ENCODE peak calls at places on chromosomes 12 and 14, in four cellular contexts. A is psoas muscle, C is left lung, L is A673. H is an unnamed sample. For H3K9me3, the result is how much of the 10 kb centered on the place peaks cover.

GRCh38 chr14:54792288-54792687 is 110.3 kb downstream of the GCH1 start:
- DNase-seq in A (no peak), C (no peak), L (no peak), H (no peak)

GRCh38 chr12:112275836-112276235 is 106.4 kb downstream of the HECTD4 start:
- DNase-seq in A (no peak), C (no peak), L (no peak), H (no peak)

GRCh38 chr12:115932073-115932472 is 345.4 kb downstream of the MED13L start:
- DNase-seq in A (no peak), C (no peak), L (no peak), H (no peak)

GRCh38 chr12:108457006-108457733 is 57.9 kb upstream of the FICD start:
- DNase-seq in A (no peak), C (no peak), L (peak), H (no peak)

GRCh38 chr12:122072031-122072970 is 6.3 kb upstream of the MLXIP start:
- DNase-seq in A (peak), C (peak), L (peak), H (no peak)

GRCh38 chr14:73743431-73743931 is 29.3 kb upstream of the PNMA1 start:
- DNase-seq in A (peak), C (peak), L (no peak), H (peak)

GRCh38 chr12:100473716-100474150 is at the start of gene NR1H4:
- DNase-seq in A (no peak), C (no peak), L (no peak), H (no peak)

GRCh38 chr14:81523616-81524015 is 10.0 kb downstream of the SEL1L start:
- DNase-seq in A (no peak), C (no peak), L (no peak), H (no peak)

GRCh38 chr14:21220874-21221477 is 48.3 kb downstream of the HNRNPC start:
- DNase-seq in A (no peak), C (no peak), L (no peak), H (no peak)

GRCh38 chr14:23186913-23187654 is 3.6 kb upstream of the SLC7A8 start:
- DNase-seq in A (no peak), C (no peak), L (peak), H (no peak)

GRCh38 chr12:14664434-14665023 is 31.9 kb downstream of the GUCY2C start:
- DNase-seq in A (no peak), C (no peak), L (peak), H (no peak)

GRCh38 chr12:22668441-22668840 is 43.5 kb downstream of the ETNK1 start:
- DNase-seq in A (no peak), C (peak), L (no peak), H (peak)

GRCh38 chr14:59305836-59306555 is 117.5 kb downstream of the DAAM1 start:
- DNase-seq in A (no peak), C (no peak), L (peak), H (no peak)

GRCh38 chr12:68611094-68611818 is 557 bp downstream of the RAP1B start:
- DNase-seq in A (peak), C (peak), L (peak), H (peak)

GRCh38 chr12:6783828-6784227 is 5.5 kb upstream of the CD4 start:
- DNase-seq in A (no peak), C (no peak), L (no peak), H (no peak)

GRCh38 chr12:127144770-127145169 is 1122.2 kb upstream of the TMEM132C start:
- DNase-seq in A (no peak), C (no peak), L (no peak), H (no peak)

GRCh38 chr12:96908170-96908675 is 1.2 kb downstream of the NEDD1 start:
- DNase-seq in A (no peak), C (no peak), L (no peak), H (no peak)

GRCh38 chr12:50734409-50735263 is 29.3 kb upstream of the ATF1 start:
- DNase-seq in A (no peak), C (no peak), L (peak), H (no peak)

GRCh38 chr12:9763025-9763424 is 2.3 kb upstream of the CD69 start:
- DNase-seq in A (no peak), C (no peak), L (no peak), H (no peak)

GRCh38 chr12:119705182-119705581 is 37.2 kb downstream of the PRKAB1 start:
- DNase-seq in A (no peak), C (no peak), L (no peak), H (no peak)

GRCh38 chr12:98371419-98371818 is 144.0 kb upstream of the TMPO start:
- DNase-seq in A (no peak), C (no peak), L (peak), H (no peak)

GRCh38 chr12:9372202-9372601 is 164.0 kb upstream of the PZP start:
- DNase-seq in A (no peak), C (no peak), L (peak), H (no peak)

GRCh38 chr14:29273513-29273912 is 506.9 kb downstream of the FOXG1 start:
- DNase-seq in A (no peak), C (no peak), L (no peak), H (no peak)

GRCh38 chr14:29265852-29266251 is 499.3 kb downstream of the FOXG1 start:
- DNase-seq in A (no peak), C (no peak), L (no peak), H (no peak)

GRCh38 chr14:29274890-29275651 is 508.5 kb downstream of the FOXG1 start:
- DNase-seq in A (no peak), C (no peak), L (no peak), H (no peak)

DNA sequence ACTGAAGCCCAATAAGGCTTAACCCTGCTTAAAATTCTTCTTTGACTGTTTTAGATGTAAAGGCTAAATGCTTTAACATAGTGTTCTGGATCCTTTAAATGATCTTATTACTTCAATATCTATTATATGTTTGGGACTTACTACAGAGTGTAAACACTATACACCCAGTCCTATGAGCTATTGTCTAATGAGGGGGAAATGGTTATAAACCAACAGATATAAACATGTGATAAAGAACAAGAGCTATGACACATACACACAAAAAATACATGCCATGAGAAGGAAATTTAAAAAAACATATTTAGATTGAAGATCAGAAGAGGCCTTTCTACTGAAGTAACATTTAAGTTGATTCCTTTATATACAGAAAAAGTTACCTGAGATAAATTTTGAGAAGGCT is 505.1 kb downstream of the FOXG1 start:
- DNase-seq in A (no peak), C (no peak), L (no peak), H (no peak)
- H3K9me3 ChIP-seq in A (under half), C (under half), L (under half), H (under half)

GRCh38 chr12:124405592-124405991 is 110.7 kb downstream of the RFLNA start:
- DNase-seq in A (no peak), C (no peak), L (no peak), H (no peak)

GRCh38 chr12:124405151-124405550 is 110.3 kb downstream of the RFLNA start:
- DNase-seq in A (no peak), C (no peak), L (no peak), H (no peak)

GRCh38 chr12:124408822-124409517 is 114.1 kb downstream of the RFLNA start:
- DNase-seq in A (no peak), C (no peak), L (no peak), H (no peak)

GRCh38 chr12:124406043-124406442 is 111.2 kb downstream of the RFLNA start:
- DNase-seq in A (no peak), C (no peak), L (no peak), H (no peak)

GRCh38 chr12:124407074-124407473 is 112.2 kb downstream of the RFLNA start:
- DNase-seq in A (no peak), C (no peak), L (no peak), H (no peak)
- TF ChIP-seq CTCF in A (no peak), C (no peak), L (peak), H (no peak)

GRCh38 chr14:51626788-51627187 is 24.9 kb upstream of the FRMD6 start:
- DNase-seq in A (no peak), C (no peak), L (no peak), H (no peak)

GRCh38 chr14:51626185-51626584 is 25.5 kb upstream of the FRMD6 start:
- DNase-seq in A (no peak), C (no peak), L (no peak), H (no peak)

GRCh38 chr14:51625170-51625569 is 26.5 kb upstream of the FRMD6 start:
- DNase-seq in A (no peak), C (no peak), L (no peak), H (no peak)

GRCh38 chr14:51628230-51628629 is 23.5 kb upstream of the FRMD6 start:
- DNase-seq in A (no peak), C (no peak), L (no peak), H (no peak)

DNA sequence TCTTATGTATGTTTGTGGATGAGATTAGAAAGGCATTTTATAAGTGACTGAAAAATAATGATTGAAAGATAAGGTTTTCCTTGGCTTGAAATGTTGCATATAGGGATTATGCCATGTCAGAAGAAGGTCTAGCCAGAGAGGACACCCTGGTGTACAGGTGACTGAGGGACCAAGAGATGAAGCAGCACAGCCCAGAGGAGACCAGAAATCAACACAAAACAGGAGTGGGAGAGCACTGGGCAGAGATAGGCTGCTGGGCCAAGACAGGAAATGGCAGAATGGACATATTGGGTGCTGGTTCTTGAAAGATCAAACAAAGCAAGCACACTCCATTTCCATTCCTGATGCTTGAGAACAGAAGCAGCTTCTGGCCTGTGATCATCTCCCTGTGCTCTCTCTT is 24.4 kb upstream of the FRMD6 start:
- DNase-seq in A (no peak), C (no peak), L (no peak), H (no peak)
- H3K9me3 ChIP-seq in A (under half), C (under half), L (under half), H (under half)

GRCh38 chr12:120849765-120850164 is 54.4 kb downstream of the SPPL3 start:
- DNase-seq in A (no peak), C (no peak), L (no peak), H (no peak)
- TF ChIP-seq CTCF in A (no peak), C (no peak), L (no peak), H (no peak)

H was measured in lower lobe of right lung.